ENCODE peak calls at places on chromosomes 12 and 14, in ten cellular contexts. Y, D, F, W, I, L, S, B, V and M are unnamed samples.

GRCh38 chr14:87566986-87567385 is 426.0 kb downstream of the GALC start:
- DNase-seq in Y (no peak), F (no peak), S (no peak), V (no peak), I (no peak), D (no peak), W (no peak), B (no peak), L (no peak), M (no peak)

GRCh38 chr14:23377873-23378563 is 1.2 kb downstream of the CMTM5 start:
- DNase-seq in D (no peak), V (no peak), Y (no peak), S (no peak), B (no peak), L (no peak), I (no peak), F (no peak), W (no peak), M (no peak)

GRCh38 chr14:98368214-98368613 is 903.8 kb downstream of the BCL11B start:
- DNase-seq in S (no peak), I (no peak), V (no peak), W (no peak), Y (no peak), F (no peak), L (no peak), D (no peak), B (no peak), M (no peak)

GRCh38 chr14:99077076-99077843 is 194.7 kb downstream of the BCL11B start:
- DNase-seq in L (no peak), F (peak; percentile 90), D (no peak), S (no peak), V (no peak), I (no peak), W (no peak), Y (no peak), B (no peak), M (no peak)

GRCh38 chr14:36973806-36974442 is 198.5 kb downstream of the SLC25A21 start:
- DNase-seq in B (no peak), F (no peak), I (peak; percentile 75), L (peak; percentile 5), W (no peak), Y (peak; percentile 64), V (no peak), D (no peak), S (no peak), M (no peak)

GRCh38 chr12:6295187-6295811 is 15.2 kb upstream of the PLEKHG6 start:
- DNase-seq in W (peak; percentile 41), S (no peak), Y (peak; percentile 74), I (peak; percentile 85), V (no peak), L (peak; percentile 92), B (peak; percentile 89), D (peak; percentile 76), F (no peak), M (peak; percentile 83)

GRCh38 chr12:104973250-104973649 is 12.9 kb upstream of the NOPCHAP1 start:
- DNase-seq in Y (no peak), D (no peak), W (no peak), V (no peak), I (no peak), S (no peak), F (no peak), B (no peak), L (no peak), M (no peak)

GRCh38 chr12:98372340-98373018 is 142.9 kb upstream of the TMPO start:
- DNase-seq in I (no peak), V (no peak), F (no peak), B (no peak), D (no peak), S (no peak), Y (no peak), W (no peak), L (no peak), M (no peak)

GRCh38 chr14:20350860-20351259 is 7.4 kb downstream of the PARP2 start:
- DNase-seq in Y (peak; percentile 32), D (no peak), W (no peak), V (no peak), F (no peak), I (peak; percentile 62), S (no peak), L (peak; percentile 44), B (no peak), M (no peak)

GRCh38 chr12:10982244-10982643 is 4.5 kb downstream of the TAS2R50 start:
- DNase-seq in L (no peak), V (no peak), W (no peak), D (no peak), B (no peak), Y (no peak), I (no peak), F (no peak), S (no peak), M (no peak)

GRCh38 chr12:55676707-55677106 is 31.0 kb downstream of the ITGA7 start:
- DNase-seq in L (no peak), S (no peak), D (no peak), Y (no peak), W (no peak), V (no peak), B (no peak), I (no peak), F (peak; percentile 58), M (no peak)

GRCh38 chr14:24909523-24910302 is 140.2 kb downstream of the STXBP6 start:
- DNase-seq in W (no peak), V (no peak), I (no peak), S (no peak), F (no peak), B (no peak), Y (no peak), L (no peak), D (no peak), M (no peak)

GRCh38 chr14:91835920-91836843 is 31.2 kb downstream of the TC2N start:
- DNase-seq in S (peak; percentile 91), D (peak; percentile 84), L (no peak), B (peak; percentile 93), F (no peak), Y (no peak), W (no peak), V (peak; percentile 92), I (peak; percentile 20), M (no peak)

GRCh38 chr12:77795699-77796098 is 35.0 kb upstream of the NAV3 start:
- DNase-seq in L (peak; percentile 13), V (no peak), Y (peak; percentile 30), I (peak; percentile 76), D (no peak), W (no peak), S (no peak), B (no peak), F (no peak), M (no peak)

GRCh38 chr12:76611533-76611932 is 52.0 kb upstream of the OSBPL8 start:
- DNase-seq in D (no peak), Y (peak; percentile 96), S (no peak), I (peak; percentile 92), W (no peak), F (peak; percentile 61), L (peak; percentile 82), V (no peak), B (no peak), M (no peak)